ENCODE peak calls at places on chromosome 18, in five cellular contexts. G is right lobe of liver; U is CD4-positive, alpha-beta T cell; I is psoas muscle; B is CD8-positive, alpha-beta T cell. F is an unnamed sample.

GRCh38 chr18:77108001-77108692 is 24.4 kb downstream of the MBP start:
- DNase-seq in G (no peak), U (no peak), I (peak), B (no peak), F (no peak)

GRCh38 chr18:22349317-22349898 is 68.3 kb downstream of the CTAGE1 start:
- DNase-seq in G (no peak), U (no peak), I (no peak), B (no peak), F (no peak)

GRCh38 chr18:41731887-41732286 is 223.1 kb upstream of the PIK3C3 start:
- DNase-seq in G (no peak), U (no peak), I (no peak), B (no peak), F (no peak)

GRCh38 chr18:59986139-59986538 is 86.3 kb downstream of the PMAIP1 start:
- DNase-seq in G (no peak), U (no peak), I (no peak), B (no peak), F (no peak)

GRCh38 chr18:32267463-32267862 is 77.6 kb downstream of the MEP1B start:
- DNase-seq in G (no peak), U (no peak), I (no peak), B (no peak), F (no peak)

GRCh38 chr18:3048121-3048520 is 35.2 kb upstream of the LPIN2 start:
- DNase-seq in G (peak), U (no peak), I (no peak), B (no peak), F (no peak)

GRCh38 chr18:80168982-80169381 is 59.9 kb downstream of the ADNP2 start:
- DNase-seq in G (no peak), U (no peak), I (no peak), B (no peak), F (no peak)

GRCh38 chr18:77077836-77078456 is 54.6 kb downstream of the MBP start:
- DNase-seq in G (no peak), U (no peak), I (no peak), B (no peak), F (no peak)

GRCh38 chr18:68148862-68149261 is 566.0 kb downstream of the TMX3 start:
- DNase-seq in G (no peak), U (no peak), I (no peak), B (no peak), F (no peak)

GRCh38 chr18:3500016-3500415 is 50.0 kb downstream of the TGIF1 start:
- DNase-seq in G (no peak), U (no peak), I (no peak), B (no peak), F (no peak)

GRCh38 chr18:6207119-6207518 is 207.6 kb downstream of the L3MBTL4 start:
- DNase-seq in G (no peak), U (no peak), I (no peak), B (no peak), F (no peak)

GRCh38 chr18:78895207-78896001 is 84.2 kb upstream of the SALL3 start:
- DNase-seq in G (no peak), U (no peak), I (no peak), B (no peak), F (no peak)

GRCh38 chr18:2442726-2443275 is 128.5 kb downstream of the METTL4 start:
- DNase-seq in G (no peak), U (no peak), I (no peak), B (no peak), F (no peak)

GRCh38 chr18:34965108-34965507 is 76.1 kb upstream of the MAPRE2 start:
- DNase-seq in G (no peak), U (no peak), I (no peak), B (no peak), F (no peak)

GRCh38 chr18:48490641-48491040 is 48.2 kb upstream of the CTIF start:
- DNase-seq in G (no peak), U (no peak), I (no peak), B (no peak), F (no peak)

GRCh38 chr18:75683426-75683825 is 255.9 kb upstream of the SMIM21 start:
- DNase-seq in G (no peak), U (no peak), I (no peak), B (no peak), F (no peak)

GRCh38 chr18:10408131-10408530 is 46.3 kb upstream of the APCDD1 start:
- DNase-seq in G (no peak), U (no peak), I (no peak), B (no peak), F (no peak)

GRCh38 chr18:31489311-31489710 is 8.7 kb upstream of the DSG2 start:
- DNase-seq in G (no peak), U (no peak), I (no peak), B (no peak), F (no peak)

GRCh38 chr18:79924814-79925655 is 26.4 kb downstream of the SLC66A2 start:
- DNase-seq in G (peak), U (no peak), I (peak), B (no peak), F (no peak)

GRCh38 chr18:23943903-23944624 is 70.5 kb upstream of the TTC39C start:
- DNase-seq in G (no peak), U (no peak), I (no peak), B (no peak), F (no peak)

GRCh38 chr18:67515987-67516431 is 511 bp downstream of the DSEL start:
- DNase-seq in G (peak), U (peak), I (peak), B (peak), F (peak)

F was measured in T-helper 1 cell.